ENCODE peak calls at places on chromosome 15, in four cellular contexts. S is CD14-positive monocyte, H is lower lobe of right lung, E is tibial nerve. R is an unnamed sample.
A peak's percentile ranks its signal among the peaks of the same experiment; 100 is the strongest.

GRCh38 chr15:99486371-99487336 is 79.1 kb upstream of the MEF2A start:
- DNase-seq in E (no peak), S (no peak), H (peak; percentile 84), R (no peak)

GRCh38 chr15:80778964-80779657 is at the start of gene CEMIP:
- DNase-seq in E (peak; percentile 59), H (peak; percentile 80), S (no peak), R (peak; percentile 27)

GRCh38 chr15:25508369-25509002 is 69.7 kb upstream of the UBE3A start:
- DNase-seq in H (no peak), S (no peak), E (peak; percentile 7), R (no peak)

GRCh38 chr15:31084176-31084575 is 17.3 kb downstream of the TRPM1 start:
- DNase-seq in E (no peak), H (no peak), S (no peak), R (no peak)

GRCh38 chr15:47794266-47794914 is 77.1 kb downstream of the SEMA6D start:
- DNase-seq in S (no peak), H (no peak), E (no peak), R (no peak)

GRCh38 chr15:58616171-58616570 is 133.3 kb downstream of the ADAM10 start:
- DNase-seq in S (no peak), H (no peak), E (no peak), R (no peak)

GRCh38 chr15:60408438-60409105 is 10.8 kb upstream of the ANXA2 start:
- DNase-seq in H (no peak), S (no peak), E (no peak), R (no peak)

GRCh38 chr15:96355561-96356129 is 25.1 kb downstream of the NR2F2 start:
- DNase-seq in S (no peak), H (no peak), E (no peak), R (no peak)

GRCh38 chr15:74377831-74378766 is 10.7 kb upstream of the CYP11A1 start:
- DNase-seq in E (no peak), H (no peak), S (peak; percentile 40), R (no peak)

GRCh38 chr15:67193223-67194009 is 61.0 kb downstream of the AAGAB start:
- DNase-seq in E (no peak), S (no peak), H (no peak), R (no peak)

GRCh38 chr15:53506370-53506769 is 253.1 kb downstream of the WDR72 start:
- DNase-seq in E (no peak), H (no peak), S (no peak), R (no peak)

GRCh38 chr15:69852482-69853275 is 245.0 kb downstream of the TLE3 start:
- DNase-seq in S (no peak), E (no peak), H (no peak), R (no peak)

GRCh38 chr15:67322481-67322880 is 67.9 kb downstream of the IQCH start:
- DNase-seq in S (no peak), H (no peak), E (no peak), R (no peak)

GRCh38 chr15:88142141-88142540 is 114.4 kb downstream of the NTRK3 start:
- DNase-seq in H (no peak), S (no peak), E (no peak), R (no peak)

GRCh38 chr15:38530113-38530512 is 34.5 kb downstream of the RASGRP1 start:
- DNase-seq in H (no peak), S (no peak), E (no peak), R (no peak)

GRCh38 chr15:38058596-38059075 is 124.2 kb downstream of the TMCO5A start:
- DNase-seq in E (no peak), H (no peak), S (no peak), R (no peak)

GRCh38 chr15:39756806-39757522 is 25.7 kb downstream of the FSIP1 start:
- DNase-seq in S (no peak), H (no peak), E (peak; percentile 78), R (no peak)

GRCh38 chr15:51192560-51193280 is 98.0 kb upstream of the TNFAIP8L3 start:
- DNase-seq in E (peak; percentile 99), H (peak; percentile 89), S (peak; percentile 69), R (peak; percentile 57)

GRCh38 chr15:40995656-40996055 is 42.4 kb downstream of the CHAC1 start:
- DNase-seq in H (no peak), E (no peak), S (no peak), R (no peak)

GRCh38 chr15:41827880-41828746 is at the start of gene JMJD7:
- DNase-seq in E (peak; percentile 93), H (peak; percentile 96), S (peak; percentile 94), R (peak; percentile 93)

GRCh38 chr15:25557916-25558315 is 119.1 kb upstream of the UBE3A start:
- DNase-seq in H (no peak), E (no peak), S (no peak), R (no peak)

GRCh38 chr15:92845109-92845508 is 55.0 kb upstream of the CHD2 start:
- DNase-seq in E (no peak), S (no peak), H (no peak), R (no peak)

GRCh38 chr15:48680841-48681240 is 35.3 kb upstream of the FBN1 start:
- DNase-seq in E (no peak), H (no peak), S (no peak), R (no peak)

GRCh38 chr15:69457304-69458280 is 5.0 kb downstream of the RPLP1 start:
- DNase-seq in E (no peak), S (no peak), H (no peak), R (no peak)

GRCh38 chr15:57213783-57214366 is 162.4 kb upstream of the CGNL1 start:
- DNase-seq in S (no peak), E (peak; percentile 12), H (no peak), R (no peak)

GRCh38 chr15:76310470-76311070 is 699 bp downstream of the ETFA start:
- DNase-seq in H (no peak), E (no peak), S (no peak), R (no peak)

GRCh38 chr15:31481157-31481556 is 154.5 kb downstream of the KLF13 start:
- DNase-seq in S (no peak), E (no peak), H (no peak), R (no peak)

GRCh38 chr15:62124176-62124952 is 40.7 kb downstream of the C2CD4B start:
- DNase-seq in S (no peak), E (no peak), H (no peak), R (no peak)

GRCh38 chr15:91319715-91320059 is 219.6 kb downstream of the SV2B start:
- DNase-seq in E (no peak), H (no peak), S (no peak), R (no peak)

GRCh38 chr15:68418611-68419161 is 13.3 kb downstream of the ITGA11 start:
- DNase-seq in S (peak; percentile 22), E (no peak), H (no peak), R (peak; percentile 1)

GRCh38 chr15:50225057-50225456 is 40.5 kb downstream of the HDC start:
- DNase-seq in H (no peak), S (no peak), E (no peak), R (no peak)

GRCh38 chr15:59315914-59316428 is 56.7 kb downstream of the MYO1E start:
- DNase-seq in E (no peak), H (no peak), S (no peak), R (no peak)

GRCh38 chr15:33278816-33279612 is 31.8 kb upstream of the RYR3 start:
- DNase-seq in H (no peak), S (no peak), E (no peak), R (no peak)

GRCh38 chr15:39159833-39160232 is 421.0 kb upstream of the THBS1 start:
- DNase-seq in H (no peak), E (no peak), S (no peak), R (no peak)

GRCh38 chr15:88400069-88400468 is 67.1 kb downstream of the MRPL46 start:
- DNase-seq in S (no peak), H (no peak), E (no peak), R (no peak)

GRCh38 chr15:67125589-67126502 is 60.4 kb downstream of the SMAD3 start:
- DNase-seq in S (peak; percentile 74), E (peak; percentile 91), H (no peak), R (no peak)

GRCh38 chr15:67836477-67836876 is 3.4 kb downstream of the RNU6-1 start:
- DNase-seq in S (no peak), H (no peak), E (peak; percentile 72), R (peak; percentile 40)

GRCh38 chr15:70362911-70363310 is 265.2 kb upstream of the TLE3 start:
- DNase-seq in S (peak; percentile 46), H (no peak), E (no peak), R (no peak)

GRCh38 chr15:100690786-100691160 is 88.4 kb downstream of the ASB7 start:
- DNase-seq in S (no peak), E (no peak), H (no peak), R (no peak)

GRCh38 chr15:100688549-100689120 is 86.2 kb downstream of the ASB7 start:
- DNase-seq in H (no peak), S (no peak), E (no peak), R (no peak)

GRCh38 chr15:100690032-100690785 is 87.8 kb downstream of the ASB7 start:
- DNase-seq in S (no peak), E (no peak), H (no peak), R (no peak)

GRCh38 chr15:100691321-100691720 is 88.9 kb downstream of the ASB7 start:
- DNase-seq in S (no peak), H (no peak), E (peak; percentile 2), R (no peak)

DNA sequence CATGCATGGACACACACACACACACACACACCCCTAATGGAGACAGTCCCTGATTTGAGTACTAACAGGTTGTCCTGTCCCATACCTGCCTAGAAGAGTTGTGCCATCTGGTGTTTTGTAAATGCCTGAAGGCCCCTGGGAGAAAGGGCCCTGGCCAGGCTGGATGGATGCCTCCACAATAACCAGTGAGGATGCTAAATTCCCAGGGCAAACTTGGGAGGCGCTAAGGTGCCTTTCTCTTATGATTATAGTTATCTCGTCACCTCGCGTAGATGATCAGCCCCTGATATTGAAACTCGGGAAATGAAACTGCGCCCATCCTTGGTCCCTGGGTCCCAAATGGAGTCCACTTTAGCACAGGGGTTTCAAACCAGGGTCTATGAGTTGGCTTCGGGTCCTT is 87.1 kb downstream of the ASB7 start:
- DNase-seq in E (no peak), S (no peak), H (no peak), R (no peak)
- TF ChIP-seq CTCF in E (no peak), S (no peak), H (no peak), R (no peak)

DNA sequence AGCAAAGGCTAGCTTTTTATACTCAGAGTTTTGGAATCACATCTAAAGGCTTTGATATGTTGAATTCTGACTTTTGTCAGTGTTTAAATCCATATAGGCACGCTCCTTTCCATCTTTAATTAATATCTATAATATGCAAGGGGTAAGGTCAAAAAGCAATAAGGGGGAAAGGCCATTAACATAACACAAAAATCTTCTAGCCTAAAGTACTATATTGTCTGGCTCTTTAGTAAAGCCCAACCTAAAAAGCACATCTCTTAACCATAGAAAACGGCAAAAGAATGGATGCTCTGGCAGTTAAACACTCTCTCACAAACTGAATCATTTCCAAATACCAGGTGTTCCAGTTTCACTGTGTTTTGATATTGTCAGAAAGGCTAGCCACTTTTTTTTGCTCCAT is 76.4 kb downstream of the EFL1 start:
- DNase-seq in H (no peak), E (no peak), S (no peak), R (no peak)
- TF ChIP-seq CTCF in H (no peak), E (no peak), S (no peak), R (no peak)

GRCh38 chr15:26682765-26683164 is 90.1 kb downstream of the GABRB3 start:
- DNase-seq in H (no peak), S (no peak), E (no peak), R (no peak)
- TF ChIP-seq CTCF in H (no peak), S (no peak), E (no peak), R (no peak)

DNA sequence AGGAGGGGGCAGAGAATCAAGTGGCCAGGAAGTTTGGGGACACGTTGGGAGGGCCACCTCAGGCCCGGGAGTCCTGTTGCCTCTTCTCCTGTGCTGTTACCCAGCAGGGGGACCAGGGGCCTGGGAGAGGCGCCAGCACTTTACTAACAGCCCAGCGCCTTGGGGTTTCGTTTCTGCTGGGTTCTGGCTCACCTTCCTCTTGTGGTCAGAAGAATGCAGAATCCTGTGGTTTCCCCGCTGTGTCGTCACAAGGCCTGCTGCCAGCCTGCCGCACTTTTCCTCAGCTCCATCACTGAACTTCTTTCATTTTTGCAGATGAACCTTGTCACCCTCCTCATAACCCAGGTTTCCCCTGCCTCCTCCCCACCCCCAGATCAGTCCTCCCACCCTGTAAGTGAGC is 67.7 kb downstream of the SLC30A4 start:
- DNase-seq in E (peak; percentile 66), H (peak; percentile 88), S (peak; percentile 96), R (peak; percentile 32)
- TF ChIP-seq CTCF in E (no peak), H (no peak), S (no peak), R (no peak)